ENCODE peak calls at places on chromosomes 5 and 9, in seven cellular contexts. F is COLO829; P is cardiac fibroblast; E is HCEC 1CT; X is NAMALWA; I is stimulated activated CD8-positive, alpha-beta memory T cell treated with anti-CD3 and anti-CD28 coated beads, Interleukin-2, amount 100 ng/mL, for 1 hour; Y is T-cell. M is an unnamed sample.

GRCh38 chr5:15446552-15446951 is 53.4 kb upstream of the FBXL7 start:
- DNase-seq in F (no peak), P (peak; percentile 14), E (no peak), X (no peak), I (no peak), Y (no peak), M (no peak)

GRCh38 chr5:149447373-149448367 is 68.6 kb upstream of the IL17B start:
- DNase-seq in F (no peak), P (no peak), E (no peak), X (no peak), I (no peak), Y (no peak), M (peak; percentile 76)

GRCh38 chr9:84667571-84668203 is 1.8 kb upstream of the NTRK2 start:
- DNase-seq in F (peak; percentile 48), P (peak; percentile 47), E (no peak), X (peak; percentile 11), I (no peak), Y (no peak), M (peak; percentile 50)

GRCh38 chr5:132069561-132069960 is 4.0 kb upstream of the CSF2 start:
- DNase-seq in F (no peak), P (no peak), E (no peak), X (no peak), I (no peak), Y (no peak), M (no peak)

GRCh38 chr9:108677776-108678175 is 178.0 kb downstream of the ACTL7B start:
- DNase-seq in F (no peak), P (no peak), E (no peak), X (no peak), I (no peak), Y (no peak), M (no peak)

GRCh38 chr5:138138949-138139775 is at the start of gene NME5:
- DNase-seq in F (no peak), P (peak; percentile 42), E (no peak), X (no peak), I (no peak), Y (no peak), M (peak; percentile 30)

GRCh38 chr5:29170609-29171008 is 2022.9 kb upstream of the CDH6 start:
- DNase-seq in F (no peak), P (no peak), E (no peak), X (no peak), I (no peak), Y (no peak), M (no peak)

GRCh38 chr5:75113354-75113753 is 61.0 kb upstream of the GCNT4 start:
- DNase-seq in F (no peak), P (peak; percentile 22), E (peak; percentile 25), X (no peak), I (no peak), Y (no peak), M (no peak)

GRCh38 chr5:124952079-124952478 is 205.6 kb upstream of the ZNF608 start:
- DNase-seq in F (no peak), P (no peak), E (no peak), X (peak; percentile 89), I (no peak), Y (no peak), M (no peak)

GRCh38 chr9:37466037-37466709 is 923 bp upstream of the ZBTB5 start:
- DNase-seq in F (peak; percentile 68), P (peak; percentile 91), E (peak; percentile 86), X (no peak), I (no peak), Y (no peak), M (peak; percentile 83)

GRCh38 chr5:77204967-77205366 is 5.5 kb upstream of the PDE8B start:
- DNase-seq in F (no peak), P (no peak), E (no peak), X (no peak), I (no peak), Y (no peak), M (no peak)

GRCh38 chr5:78600656-78601452 is 47.7 kb downstream of the LHFPL2 start:
- DNase-seq in F (no peak), P (peak; percentile 85), E (peak; percentile 63), X (no peak), I (no peak), Y (no peak), M (no peak)

GRCh38 chr5:443239-444151 is 519 bp downstream of the EXOC3 start:
- DNase-seq in F (no peak), P (no peak), E (no peak), X (peak; percentile 68), I (no peak), Y (peak; percentile 35), M (no peak)

GRCh38 chr9:114060070-114060469 is 18.0 kb downstream of the AMBP start:
- DNase-seq in F (no peak), P (no peak), E (no peak), X (no peak), I (no peak), Y (no peak), M (no peak)

GRCh38 chr5:73499756-73500155 is 1.5 kb downstream of the BTF3 start:
- DNase-seq in F (no peak), P (no peak), E (no peak), X (no peak), I (no peak), Y (no peak), M (no peak)

GRCh38 chr5:114780290-114780689 is 389.4 kb downstream of the TRIM36 start:
- DNase-seq in F (no peak), P (no peak), E (no peak), X (no peak), I (no peak), Y (no peak), M (no peak)

GRCh38 chr5:153543959-153544470 is 53.5 kb downstream of the GRIA1 start:
- DNase-seq in F (no peak), P (no peak), E (peak; percentile 37), X (no peak), I (no peak), Y (no peak), M (no peak)

GRCh38 chr5:135332519-135333150 is 66.4 kb downstream of the MACROH2A1 start:
- DNase-seq in F (peak; percentile 67), P (peak; percentile 76), E (peak; percentile 57), X (peak; percentile 77), I (no peak), Y (no peak), M (no peak)

GRCh38 chr5:168023190-168023589 is 268.3 kb upstream of the WWC1 start:
- DNase-seq in F (no peak), P (no peak), E (no peak), X (no peak), I (no peak), Y (no peak), M (no peak)

GRCh38 chr5:136011427-136012001 is 17.3 kb upstream of the TGFBI start:
- DNase-seq in F (peak; percentile 31), P (peak; percentile 85), E (peak; percentile 80), X (no peak), I (no peak), Y (no peak), M (no peak)

GRCh38 chr5:56610093-56610698 is 205.2 kb upstream of the MAP3K1 start:
- DNase-seq in F (no peak), P (no peak), E (no peak), X (no peak), I (no peak), Y (no peak), M (no peak)

GRCh38 chr5:61563401-61563800 is 231.3 kb downstream of the ZSWIM6 start:
- DNase-seq in F (no peak), P (no peak), E (no peak), X (no peak), I (no peak), Y (no peak), M (no peak)

GRCh38 chr5:170809551-170809950 is 26.0 kb downstream of the GABRP start:
- DNase-seq in F (peak; percentile 75), P (peak; percentile 83), E (no peak), X (peak; percentile 28), I (no peak), Y (no peak), M (no peak)

GRCh38 chr5:172110921-172111873 is 76.8 kb downstream of the STK10 start:
- DNase-seq in F (no peak), P (peak; percentile 85), E (no peak), X (peak; percentile 93), I (peak; percentile 52), Y (peak; percentile 79), M (no peak)

GRCh38 chr5:103667068-103667467 is 104.5 kb upstream of the NUDT12 start:
- DNase-seq in F (peak; percentile 50), P (peak; percentile 42), E (peak; percentile 35), X (no peak), I (no peak), Y (no peak), M (no peak)

GRCh38 chr5:53730938-53731337 is 170.5 kb downstream of the NDUFS4 start:
- DNase-seq in F (no peak), P (no peak), E (no peak), X (peak; percentile 36), I (no peak), Y (no peak), M (no peak)

GRCh38 chr9:134485653-134486052 is 155.9 kb upstream of the COL5A1 start:
- DNase-seq in F (no peak), P (no peak), E (no peak), X (no peak), I (no peak), Y (no peak), M (no peak)

GRCh38 chr9:36161187-36161586 is 8.0 kb upstream of the CCIN start:
- DNase-seq in F (no peak), P (no peak), E (peak; percentile 41), X (no peak), I (no peak), Y (no peak), M (no peak)

GRCh38 chr5:66551920-66552319 is 44.3 kb upstream of the MAST4 start:
- DNase-seq in F (no peak), P (no peak), E (no peak), X (no peak), I (no peak), Y (no peak), M (no peak)

GRCh38 chr5:174744896-174745295 is 20.5 kb downstream of the MSX2 start:
- DNase-seq in F (no peak), P (no peak), E (no peak), X (no peak), I (no peak), Y (no peak), M (no peak)

GRCh38 chr5:59768204-59769040 is 125.1 kb downstream of the PDE4D start:
- DNase-seq in F (no peak), P (peak; percentile 80), E (peak; percentile 71), X (peak; percentile 55), I (no peak), Y (peak; percentile 27), M (no peak)

GRCh38 chr5:61965495-61965894 is 340.5 kb upstream of the KIF2A start:
- DNase-seq in F (no peak), P (no peak), E (no peak), X (no peak), I (no peak), Y (no peak), M (no peak)

GRCh38 chr5:132425009-132425937 is 55.8 kb downstream of the SLC22A5 start:
- DNase-seq in F (peak; percentile 42), P (peak; percentile 91), E (peak; percentile 89), X (peak; percentile 90), I (no peak), Y (peak; percentile 70), M (no peak)

M was measured in breast epithelium.